ENCODE peak calls at places on chromosomes 11 and 22, in eight cellular contexts. C is heart left ventricle; J is RWPE1; G is activated CD4-positive, alpha-beta T cell treated with anti-CD3 and anti-CD28 coated beads, Interleukin-2, amount 10 ng/mL, durations not matched to agents 7 days and 5 days; D is sigmoid colon; R is HEK293T; T is posterior vena cava; H is NCI-H345. W is an unnamed sample.

GRCh38 chr22:37904572-37905533 is 1.2 kb upstream of the MICALL1 start:
- DNase-seq in C (peak; percentile 88), J (peak; percentile 93), G (no peak), D (peak; percentile 83), R (peak; percentile 66), T (peak; percentile 89), H (no peak), W (peak; percentile 97)

GRCh38 chr22:46934746-46935491 is 172.5 kb downstream of the TBC1D22A start:
- DNase-seq in C (no peak), J (peak; percentile 69), G (no peak), D (no peak), R (no peak), T (no peak), H (no peak), W (peak; percentile 97)

GRCh38 chr11:119787074-119787461 is 58.1 kb upstream of the NECTIN1 start:
- DNase-seq in C (peak; percentile 8), J (no peak), G (no peak), D (no peak), R (no peak), T (peak; percentile 68), H (no peak), W (no peak)

GRCh38 chr22:25546242-25546641 is 18.2 kb upstream of the GRK3 start:
- DNase-seq in C (no peak), J (no peak), G (no peak), D (no peak), R (no peak), T (no peak), H (no peak), W (no peak)

GRCh38 chr11:68798221-68798813 is 43.4 kb downstream of the CPT1A start:
- DNase-seq in C (no peak), J (no peak), G (peak; percentile 39), D (no peak), R (peak; percentile 73), T (no peak), H (no peak), W (no peak)

GRCh38 chr22:42249831-42250230 is 20.6 kb downstream of the TCF20 start:
- DNase-seq in C (no peak), J (no peak), G (no peak), D (no peak), R (no peak), T (no peak), H (no peak), W (no peak)

GRCh38 chr22:28019360-28019759 is 100.3 kb upstream of the PITPNB start:
- DNase-seq in C (no peak), J (no peak), G (no peak), D (peak; percentile 61), R (no peak), T (peak; percentile 70), H (no peak), W (peak; percentile 90)

GRCh38 chr11:110850846-110851245 is 138.6 kb upstream of the ARHGAP20 start:
- DNase-seq in C (no peak), J (no peak), G (no peak), D (no peak), R (no peak), T (no peak), H (no peak), W (no peak)

GRCh38 chr11:65452806-65453490 is 30.4 kb downstream of the NEAT1 start:
- DNase-seq in C (no peak), J (peak; percentile 60), G (no peak), D (no peak), R (no peak), T (peak; percentile 83), H (peak; percentile 50), W (peak; percentile 58)

GRCh38 chr11:2271077-2271326 is 614 bp upstream of the ASCL2 start:
- DNase-seq in C (no peak), J (no peak), G (peak; percentile 44), D (peak; percentile 62), R (no peak), T (peak; percentile 87), H (no peak), W (no peak)

GRCh38 chr11:18768472-18768901 is 23.1 kb downstream of the PTPN5 start:
- DNase-seq in C (no peak), J (no peak), G (no peak), D (no peak), R (no peak), T (no peak), H (no peak), W (peak; percentile 87)

GRCh38 chr11:5639953-5640352 is 15.2 kb downstream of the TRIM34 start:
- DNase-seq in C (no peak), J (no peak), G (no peak), D (no peak), R (no peak), T (no peak), H (no peak), W (no peak)

GRCh38 chr22:19419464-19420178 is 11.9 kb downstream of the HIRA start:
- DNase-seq in C (no peak), J (no peak), G (peak; percentile 59), D (no peak), R (no peak), T (no peak), H (no peak), W (no peak)

GRCh38 chr11:17277024-17277584 is 565 bp downstream of the NUCB2 start:
- DNase-seq in C (no peak), J (peak; percentile 26), G (peak; percentile 45), D (peak; percentile 77), R (no peak), T (no peak), H (peak; percentile 57), W (peak; percentile 53)

GRCh38 chr22:31814942-31815341 is 61.1 kb downstream of the DEPDC5 start:
- DNase-seq in C (no peak), J (no peak), G (no peak), D (no peak), R (no peak), T (no peak), H (no peak), W (no peak)

GRCh38 chr11:133271206-133271605 is 261.1 kb downstream of the OPCML start:
- DNase-seq in C (no peak), J (no peak), G (no peak), D (no peak), R (no peak), T (no peak), H (no peak), W (no peak)

GRCh38 chr22:50261615-50262459 is at the start of gene MAPK12:
- DNase-seq in C (no peak), J (no peak), G (no peak), D (no peak), R (peak; percentile 61), T (no peak), H (no peak), W (peak; percentile 39)

GRCh38 chr11:55942785-55943392 is 6.7 kb upstream of the OR5I1 start:
- DNase-seq in C (no peak), J (peak; percentile 3), G (peak; percentile 7), D (no peak), R (peak; percentile 4), T (no peak), H (peak; percentile 28), W (peak; percentile 35)

GRCh38 chr11:87212891-87213290 is 175.2 kb downstream of the TMEM135 start:
- DNase-seq in C (no peak), J (no peak), G (no peak), D (no peak), R (no peak), T (no peak), H (no peak), W (no peak)

GRCh38 chr11:103395612-103396011 is 286.4 kb downstream of the DYNC2H1 start:
- DNase-seq in C (no peak), J (peak; percentile 25), G (no peak), D (no peak), R (no peak), T (no peak), H (no peak), W (peak; percentile 97)

GRCh38 chr22:24165673-24166072 is 15.6 kb upstream of the SUSD2 start:
- DNase-seq in C (no peak), J (no peak), G (no peak), D (no peak), R (no peak), T (no peak), H (no peak), W (peak; percentile 75)

GRCh38 chr11:17765381-17766359 is 31.1 kb downstream of the KCNC1 start:
- DNase-seq in C (no peak), J (no peak), G (no peak), D (no peak), R (no peak), T (peak; percentile 25), H (no peak), W (no peak)

GRCh38 chr11:121194731-121195596 is 93.9 kb downstream of the TECTA start:
- DNase-seq in C (no peak), J (peak; percentile 41), G (peak; percentile 80), D (no peak), R (peak; percentile 69), T (no peak), H (peak; percentile 83), W (peak; percentile 63)

GRCh38 chr11:123682976-123683375 is 28.6 kb upstream of the SCN3B start:
- DNase-seq in C (no peak), J (no peak), G (no peak), D (no peak), R (no peak), T (no peak), H (no peak), W (no peak)